ENCODE peak calls at places on chromosomes 12 and 14, in eight cellular contexts. One of them, this sample, is unnamed.

GRCh38 chr12:120905856-120906384 is 1.8 kb upstream of the SPPL3 start:
- DNase-seq in stimulated activated CD4-positive, alpha-beta T cell treated with anti-CD3 and anti-CD28 coated beads, Interleukin-2, amount 100 ng/mL, for 24 hours: no peak
- DNase-seq in left cardiac atrium: no peak
- DNase-seq in stromal cell of bone marrow: no peak
- DNase-seq in WTC11: no peak
- DNase-seq in tibial artery: no peak
- DNase-seq in heart right ventricle: no peak
- DNase-seq in anterior cingulate cortex: no peak
- DNase-seq in this sample: no peak

GRCh38 chr12:105820407-105821140 is 318.2 kb downstream of the NUAK1 start:
- DNase-seq in WTC11: no peak
- DNase-seq in left cardiac atrium: peak
- DNase-seq in stromal cell of bone marrow: peak
- DNase-seq in tibial artery: peak
- DNase-seq in stimulated activated CD4-positive, alpha-beta T cell treated with anti-CD3 and anti-CD28 coated beads, Interleukin-2, amount 100 ng/mL, for 24 hours: no peak
- DNase-seq in anterior cingulate cortex: peak
- DNase-seq in heart right ventricle: no peak
- DNase-seq in this sample: no peak

GRCh38 chr12:14774944-14775651 is 28.2 kb downstream of the WBP11 start:
- DNase-seq in stimulated activated CD4-positive, alpha-beta T cell treated with anti-CD3 and anti-CD28 coated beads, Interleukin-2, amount 100 ng/mL, for 24 hours: peak
- DNase-seq in tibial artery: peak
- DNase-seq in anterior cingulate cortex: no peak
- DNase-seq in heart right ventricle: peak
- DNase-seq in WTC11: no peak
- DNase-seq in stromal cell of bone marrow: peak
- DNase-seq in left cardiac atrium: peak
- DNase-seq in this sample: peak

GRCh38 chr14:72907327-72907826 is 13.5 kb upstream of the DPF3 start:
- DNase-seq in tibial artery: no peak
- DNase-seq in stimulated activated CD4-positive, alpha-beta T cell treated with anti-CD3 and anti-CD28 coated beads, Interleukin-2, amount 100 ng/mL, for 24 hours: no peak
- DNase-seq in heart right ventricle: no peak
- DNase-seq in WTC11: no peak
- DNase-seq in left cardiac atrium: no peak
- DNase-seq in anterior cingulate cortex: no peak
- DNase-seq in stromal cell of bone marrow: no peak
- DNase-seq in this sample: no peak

GRCh38 chr14:75630695-75631452 is 29.8 kb downstream of the ERG28 start:
- DNase-seq in tibial artery: no peak
- DNase-seq in stimulated activated CD4-positive, alpha-beta T cell treated with anti-CD3 and anti-CD28 coated beads, Interleukin-2, amount 100 ng/mL, for 24 hours: no peak
- DNase-seq in heart right ventricle: no peak
- DNase-seq in stromal cell of bone marrow: no peak
- DNase-seq in left cardiac atrium: no peak
- DNase-seq in anterior cingulate cortex: no peak
- DNase-seq in WTC11: peak
- DNase-seq in this sample: no peak

GRCh38 chr12:83018063-83018462 is 331.4 kb downstream of the TMTC2 start:
- DNase-seq in left cardiac atrium: no peak
- DNase-seq in stimulated activated CD4-positive, alpha-beta T cell treated with anti-CD3 and anti-CD28 coated beads, Interleukin-2, amount 100 ng/mL, for 24 hours: no peak
- DNase-seq in anterior cingulate cortex: no peak
- DNase-seq in tibial artery: no peak
- DNase-seq in heart right ventricle: no peak
- DNase-seq in stromal cell of bone marrow: no peak
- DNase-seq in WTC11: no peak
- DNase-seq in this sample: no peak

GRCh38 chr12:52949413-52950331 is 754 bp downstream of the KRT18 start:
- DNase-seq in WTC11: peak
- DNase-seq in heart right ventricle: no peak
- DNase-seq in tibial artery: no peak
- DNase-seq in anterior cingulate cortex: no peak
- DNase-seq in stromal cell of bone marrow: peak
- DNase-seq in stimulated activated CD4-positive, alpha-beta T cell treated with anti-CD3 and anti-CD28 coated beads, Interleukin-2, amount 100 ng/mL, for 24 hours: no peak
- DNase-seq in left cardiac atrium: peak
- DNase-seq in this sample: no peak

GRCh38 chr12:109695961-109696461 is 17.6 kb upstream of the FAM222A start:
- DNase-seq in heart right ventricle: no peak
- DNase-seq in WTC11: no peak
- DNase-seq in stimulated activated CD4-positive, alpha-beta T cell treated with anti-CD3 and anti-CD28 coated beads, Interleukin-2, amount 100 ng/mL, for 24 hours: no peak
- DNase-seq in stromal cell of bone marrow: no peak
- DNase-seq in tibial artery: no peak
- DNase-seq in left cardiac atrium: no peak
- DNase-seq in anterior cingulate cortex: peak
- DNase-seq in this sample: no peak

GRCh38 chr12:109875572-109876131 is 4.7 kb downstream of the GLTP start:
- DNase-seq in anterior cingulate cortex: no peak
- DNase-seq in stimulated activated CD4-positive, alpha-beta T cell treated with anti-CD3 and anti-CD28 coated beads, Interleukin-2, amount 100 ng/mL, for 24 hours: no peak
- DNase-seq in WTC11: no peak
- DNase-seq in tibial artery: no peak
- DNase-seq in heart right ventricle: no peak
- DNase-seq in left cardiac atrium: no peak
- DNase-seq in stromal cell of bone marrow: no peak
- DNase-seq in this sample: no peak

GRCh38 chr14:103281496-103282231 is 52.4 kb upstream of the EIF5 start:
- DNase-seq in heart right ventricle: no peak
- DNase-seq in left cardiac atrium: no peak
- DNase-seq in WTC11: peak
- DNase-seq in tibial artery: no peak
- DNase-seq in stimulated activated CD4-positive, alpha-beta T cell treated with anti-CD3 and anti-CD28 coated beads, Interleukin-2, amount 100 ng/mL, for 24 hours: no peak
- DNase-seq in stromal cell of bone marrow: no peak
- DNase-seq in anterior cingulate cortex: no peak
- DNase-seq in this sample: no peak

GRCh38 chr14:106436310-106436905 is 910.0 kb downstream of the TMEM121 start:
- DNase-seq in stimulated activated CD4-positive, alpha-beta T cell treated with anti-CD3 and anti-CD28 coated beads, Interleukin-2, amount 100 ng/mL, for 24 hours: peak
- DNase-seq in heart right ventricle: peak
- DNase-seq in tibial artery: no peak
- DNase-seq in WTC11: peak
- DNase-seq in anterior cingulate cortex: no peak
- DNase-seq in stromal cell of bone marrow: no peak
- DNase-seq in left cardiac atrium: no peak
- DNase-seq in this sample: peak

GRCh38 chr14:97379091-97379531 is 581.9 kb downstream of the VRK1 start:
- DNase-seq in WTC11: no peak
- DNase-seq in tibial artery: no peak
- DNase-seq in stromal cell of bone marrow: no peak
- DNase-seq in anterior cingulate cortex: no peak
- DNase-seq in heart right ventricle: no peak
- DNase-seq in left cardiac atrium: no peak
- DNase-seq in stimulated activated CD4-positive, alpha-beta T cell treated with anti-CD3 and anti-CD28 coated beads, Interleukin-2, amount 100 ng/mL, for 24 hours: no peak
- DNase-seq in this sample: no peak

GRCh38 chr12:113049976-113050742 is 6.4 kb upstream of the DTX1 start:
- DNase-seq in left cardiac atrium: no peak
- DNase-seq in anterior cingulate cortex: no peak
- DNase-seq in heart right ventricle: no peak
- DNase-seq in WTC11: peak
- DNase-seq in stimulated activated CD4-positive, alpha-beta T cell treated with anti-CD3 and anti-CD28 coated beads, Interleukin-2, amount 100 ng/mL, for 24 hours: no peak
- DNase-seq in stromal cell of bone marrow: no peak
- DNase-seq in tibial artery: no peak
- DNase-seq in this sample: no peak

GRCh38 chr12:109069307-109070231 is 17.2 kb downstream of the USP30 start:
- DNase-seq in WTC11: peak
- DNase-seq in left cardiac atrium: no peak
- DNase-seq in stromal cell of bone marrow: no peak
- DNase-seq in stimulated activated CD4-positive, alpha-beta T cell treated with anti-CD3 and anti-CD28 coated beads, Interleukin-2, amount 100 ng/mL, for 24 hours: no peak
- DNase-seq in tibial artery: no peak
- DNase-seq in heart right ventricle: no peak
- DNase-seq in anterior cingulate cortex: no peak
- DNase-seq in this sample: no peak

GRCh38 chr14:100528962-100529560 is 58.2 kb downstream of the BEGAIN start:
- DNase-seq in tibial artery: no peak
- DNase-seq in left cardiac atrium: no peak
- DNase-seq in WTC11: peak
- DNase-seq in stromal cell of bone marrow: no peak
- DNase-seq in stimulated activated CD4-positive, alpha-beta T cell treated with anti-CD3 and anti-CD28 coated beads, Interleukin-2, amount 100 ng/mL, for 24 hours: no peak
- DNase-seq in anterior cingulate cortex: no peak
- DNase-seq in heart right ventricle: no peak
- DNase-seq in this sample: no peak

GRCh38 chr14:94581127-94581999 is at the start of gene SERPINA5:
- DNase-seq in WTC11: peak
- DNase-seq in tibial artery: no peak
- DNase-seq in left cardiac atrium: peak
- DNase-seq in heart right ventricle: peak
- DNase-seq in stromal cell of bone marrow: no peak
- DNase-seq in anterior cingulate cortex: no peak
- DNase-seq in stimulated activated CD4-positive, alpha-beta T cell treated with anti-CD3 and anti-CD28 coated beads, Interleukin-2, amount 100 ng/mL, for 24 hours: no peak
- DNase-seq in this sample: no peak

GRCh38 chr14:53954551-53955233 is 1.9 kb downstream of the BMP4 start:
- DNase-seq in tibial artery: peak
- DNase-seq in WTC11: peak
- DNase-seq in stromal cell of bone marrow: no peak
- DNase-seq in anterior cingulate cortex: no peak
- DNase-seq in stimulated activated CD4-positive, alpha-beta T cell treated with anti-CD3 and anti-CD28 coated beads, Interleukin-2, amount 100 ng/mL, for 24 hours: peak
- DNase-seq in left cardiac atrium: peak
- DNase-seq in heart right ventricle: peak
- DNase-seq in this sample: no peak

GRCh38 chr14:87615050-87615449 is 377.9 kb downstream of the GALC start:
- DNase-seq in left cardiac atrium: no peak
- DNase-seq in tibial artery: no peak
- DNase-seq in anterior cingulate cortex: no peak
- DNase-seq in heart right ventricle: no peak
- DNase-seq in stimulated activated CD4-positive, alpha-beta T cell treated with anti-CD3 and anti-CD28 coated beads, Interleukin-2, amount 100 ng/mL, for 24 hours: no peak
- DNase-seq in WTC11: no peak
- DNase-seq in stromal cell of bone marrow: no peak
- DNase-seq in this sample: no peak

GRCh38 chr12:62833634-62834033 is 101.3 kb downstream of the PPM1H start:
- DNase-seq in stromal cell of bone marrow: no peak
- DNase-seq in stimulated activated CD4-positive, alpha-beta T cell treated with anti-CD3 and anti-CD28 coated beads, Interleukin-2, amount 100 ng/mL, for 24 hours: no peak
- DNase-seq in left cardiac atrium: no peak
- DNase-seq in tibial artery: no peak
- DNase-seq in WTC11: no peak
- DNase-seq in anterior cingulate cortex: no peak
- DNase-seq in heart right ventricle: no peak
- DNase-seq in this sample: no peak

GRCh38 chr14:90828642-90829487 is 12.6 kb upstream of the TTC7B start:
- DNase-seq in stromal cell of bone marrow: no peak
- DNase-seq in anterior cingulate cortex: peak
- DNase-seq in heart right ventricle: no peak
- DNase-seq in left cardiac atrium: no peak
- DNase-seq in stimulated activated CD4-positive, alpha-beta T cell treated with anti-CD3 and anti-CD28 coated beads, Interleukin-2, amount 100 ng/mL, for 24 hours: no peak
- DNase-seq in tibial artery: no peak
- DNase-seq in WTC11: no peak
- DNase-seq in this sample: no peak

GRCh38 chr12:62261876-62262275 is 1.7 kb downstream of the USP15 start:
- DNase-seq in stimulated activated CD4-positive, alpha-beta T cell treated with anti-CD3 and anti-CD28 coated beads, Interleukin-2, amount 100 ng/mL, for 24 hours: no peak
- DNase-seq in heart right ventricle: no peak
- DNase-seq in stromal cell of bone marrow: no peak
- DNase-seq in WTC11: no peak
- DNase-seq in anterior cingulate cortex: no peak
- DNase-seq in tibial artery: no peak
- DNase-seq in left cardiac atrium: no peak
- DNase-seq in this sample: no peak

GRCh38 chr14:102893452-102893851 is 29.0 kb upstream of the AMN start:
- DNase-seq in stromal cell of bone marrow: peak
- DNase-seq in tibial artery: peak
- DNase-seq in left cardiac atrium: no peak
- DNase-seq in anterior cingulate cortex: no peak
- DNase-seq in heart right ventricle: no peak
- DNase-seq in WTC11: no peak
- DNase-seq in stimulated activated CD4-positive, alpha-beta T cell treated with anti-CD3 and anti-CD28 coated beads, Interleukin-2, amount 100 ng/mL, for 24 hours: no peak
- DNase-seq in this sample: peak

GRCh38 chr12:5076761-5077160 is 33.1 kb downstream of the KCNA5 start:
- DNase-seq in tibial artery: no peak
- DNase-seq in stimulated activated CD4-positive, alpha-beta T cell treated with anti-CD3 and anti-CD28 coated beads, Interleukin-2, amount 100 ng/mL, for 24 hours: no peak
- DNase-seq in anterior cingulate cortex: no peak
- DNase-seq in left cardiac atrium: peak
- DNase-seq in heart right ventricle: peak
- DNase-seq in stromal cell of bone marrow: no peak
- DNase-seq in WTC11: no peak
- DNase-seq in this sample: no peak

GRCh38 chr14:60651936-60652673 is 2.8 kb upstream of the SIX1 start:
- DNase-seq in heart right ventricle: no peak
- DNase-seq in WTC11: peak
- DNase-seq in left cardiac atrium: no peak
- DNase-seq in stimulated activated CD4-positive, alpha-beta T cell treated with anti-CD3 and anti-CD28 coated beads, Interleukin-2, amount 100 ng/mL, for 24 hours: no peak
- DNase-seq in stromal cell of bone marrow: no peak
- DNase-seq in tibial artery: no peak
- DNase-seq in anterior cingulate cortex: no peak
- DNase-seq in this sample: no peak

GRCh38 chr12:69896653-69897381 is 71.8 kb downstream of the MYRFL start:
- DNase-seq in tibial artery: no peak
- DNase-seq in heart right ventricle: no peak
- DNase-seq in WTC11: peak
- DNase-seq in stromal cell of bone marrow: no peak
- DNase-seq in stimulated activated CD4-positive, alpha-beta T cell treated with anti-CD3 and anti-CD28 coated beads, Interleukin-2, amount 100 ng/mL, for 24 hours: no peak
- DNase-seq in left cardiac atrium: no peak
- DNase-seq in anterior cingulate cortex: no peak
- DNase-seq in this sample: no peak

GRCh38 chr14:99671230-99672224 is 12.6 kb upstream of the CYP46A1 start:
- DNase-seq in WTC11: no peak
- DNase-seq in stimulated activated CD4-positive, alpha-beta T cell treated with anti-CD3 and anti-CD28 coated beads, Interleukin-2, amount 100 ng/mL, for 24 hours: no peak
- DNase-seq in heart right ventricle: no peak
- DNase-seq in left cardiac atrium: no peak
- DNase-seq in anterior cingulate cortex: peak
- DNase-seq in stromal cell of bone marrow: no peak
- DNase-seq in tibial artery: no peak
- DNase-seq in this sample: no peak

GRCh38 chr12:55727643-55728184 is 1.1 kb downstream of the CD63 start:
- DNase-seq in anterior cingulate cortex: no peak
- DNase-seq in tibial artery: peak
- DNase-seq in heart right ventricle: peak
- DNase-seq in left cardiac atrium: peak
- DNase-seq in stimulated activated CD4-positive, alpha-beta T cell treated with anti-CD3 and anti-CD28 coated beads, Interleukin-2, amount 100 ng/mL, for 24 hours: no peak
- DNase-seq in stromal cell of bone marrow: no peak
- DNase-seq in WTC11: no peak
- DNase-seq in this sample: no peak

GRCh38 chr14:103361868-103362267 is 23.3 kb upstream of the MARK3 start:
- DNase-seq in left cardiac atrium: no peak
- DNase-seq in stimulated activated CD4-positive, alpha-beta T cell treated with anti-CD3 and anti-CD28 coated beads, Interleukin-2, amount 100 ng/mL, for 24 hours: no peak
- DNase-seq in stromal cell of bone marrow: peak
- DNase-seq in heart right ventricle: no peak
- DNase-seq in tibial artery: no peak
- DNase-seq in anterior cingulate cortex: no peak
- DNase-seq in WTC11: no peak
- DNase-seq in this sample: no peak

GRCh38 chr12:30989754-30990153 is 63.2 kb downstream of the TSPAN11 start:
- DNase-seq in stromal cell of bone marrow: no peak
- DNase-seq in left cardiac atrium: peak
- DNase-seq in tibial artery: no peak
- DNase-seq in stimulated activated CD4-positive, alpha-beta T cell treated with anti-CD3 and anti-CD28 coated beads, Interleukin-2, amount 100 ng/mL, for 24 hours: peak
- DNase-seq in heart right ventricle: peak
- DNase-seq in WTC11: peak
- DNase-seq in anterior cingulate cortex: no peak
- DNase-seq in this sample: no peak

GRCh38 chr12:103800252-103800771 is 40.7 kb downstream of the NT5DC3 start:
- DNase-seq in WTC11: no peak
- DNase-seq in stromal cell of bone marrow: peak
- DNase-seq in tibial artery: peak
- DNase-seq in left cardiac atrium: peak
- DNase-seq in anterior cingulate cortex: peak
- DNase-seq in stimulated activated CD4-positive, alpha-beta T cell treated with anti-CD3 and anti-CD28 coated beads, Interleukin-2, amount 100 ng/mL, for 24 hours: no peak
- DNase-seq in heart right ventricle: peak
- DNase-seq in this sample: no peak

GRCh38 chr14:56809262-56810215 is 740 bp downstream of the OTX2 start:
- DNase-seq in heart right ventricle: no peak
- DNase-seq in anterior cingulate cortex: no peak
- DNase-seq in WTC11: peak
- DNase-seq in tibial artery: no peak
- DNase-seq in stromal cell of bone marrow: no peak
- DNase-seq in left cardiac atrium: no peak
- DNase-seq in stimulated activated CD4-positive, alpha-beta T cell treated with anti-CD3 and anti-CD28 coated beads, Interleukin-2, amount 100 ng/mL, for 24 hours: no peak
- DNase-seq in this sample: no peak

GRCh38 chr14:51396222-51396815 is 156.3 kb downstream of the TMX1 start:
- DNase-seq in stromal cell of bone marrow: peak
- DNase-seq in WTC11: no peak
- DNase-seq in heart right ventricle: peak
- DNase-seq in tibial artery: peak
- DNase-seq in anterior cingulate cortex: no peak
- DNase-seq in stimulated activated CD4-positive, alpha-beta T cell treated with anti-CD3 and anti-CD28 coated beads, Interleukin-2, amount 100 ng/mL, for 24 hours: no peak
- DNase-seq in left cardiac atrium: no peak
- DNase-seq in this sample: no peak